ENCODE peak calls at places on chromosomes 3 and 15, in six cellular contexts. C, R, M, W, X and Y are unnamed samples.

GRCh38 chr15:33358303-33358702 is 47.5 kb downstream of the RYR3 start:
- DNase-seq in C (no peak), R (no peak), M (no peak), W (no peak), X (no peak), Y (no peak)

GRCh38 chr15:48309740-48310139 is 21.5 kb upstream of the DUT start:
- DNase-seq in C (no peak), R (no peak), M (no peak), W (no peak), X (no peak), Y (no peak)

GRCh38 chr3:152471814-152472605 is 203.3 kb downstream of the MBNL1 start:
- DNase-seq in C (peak), R (no peak), M (peak), W (peak), X (peak), Y (peak)

GRCh38 chr15:79994651-79995050 is 23.7 kb upstream of the BCL2A1 start:
- DNase-seq in C (no peak), R (no peak), M (peak), W (no peak), X (no peak), Y (peak)

GRCh38 chr15:39270221-39270835 is 310.6 kb upstream of the THBS1 start:
- DNase-seq in C (no peak), R (no peak), M (no peak), W (no peak), X (no peak), Y (no peak)

GRCh38 chr15:84810073-84810840 is 6.9 kb upstream of the ALPK3 start:
- DNase-seq in C (no peak), R (no peak), M (no peak), W (no peak), X (no peak), Y (no peak)

GRCh38 chr3:31235062-31235704 is 297.5 kb upstream of the STT3B start:
- DNase-seq in C (peak), R (no peak), M (no peak), W (no peak), X (no peak), Y (no peak)

GRCh38 chr3:140686128-140686527 is 8.3 kb downstream of the TRIM42 start:
- DNase-seq in C (no peak), R (no peak), M (no peak), W (no peak), X (no peak), Y (no peak)

GRCh38 chr15:90680371-90680935 is 36.7 kb upstream of the BLM start:
- DNase-seq in C (no peak), R (no peak), M (no peak), W (no peak), X (no peak), Y (no peak)

GRCh38 chr3:183626877-183627594 is 8.4 kb upstream of the KLHL24 start:
- DNase-seq in C (no peak), R (no peak), M (no peak), W (no peak), X (no peak), Y (no peak)

GRCh38 chr15:38603271-38603670 is 38.7 kb upstream of the RASGRP1 start:
- DNase-seq in C (no peak), R (no peak), M (no peak), W (no peak), X (no peak), Y (no peak)

GRCh38 chr3:134483195-134483890 is 2.4 kb downstream of the ANAPC13 start:
- DNase-seq in C (no peak), R (no peak), M (no peak), W (no peak), X (no peak), Y (no peak)

GRCh38 chr3:145557405-145557804 is 603.6 kb downstream of the PLOD2 start:
- DNase-seq in C (no peak), R (peak), M (no peak), W (no peak), X (no peak), Y (no peak)

GRCh38 chr15:29913528-29914135 is 91.4 kb upstream of the TJP1 start:
- DNase-seq in C (no peak), R (no peak), M (no peak), W (no peak), X (no peak), Y (no peak)

GRCh38 chr3:151432624-151433372 is 28.1 kb downstream of the IGSF10 start:
- DNase-seq in C (no peak), R (no peak), M (no peak), W (no peak), X (no peak), Y (no peak)

GRCh38 chr3:141439589-141439988 is 47.2 kb upstream of the RASA2 start:
- DNase-seq in C (no peak), R (no peak), M (no peak), W (peak), X (no peak), Y (no peak)

GRCh38 chr15:29994284-29994683 is 88.5 kb upstream of the GOLGA8J start:
- DNase-seq in C (no peak), R (no peak), M (no peak), W (no peak), X (no peak), Y (no peak)

GRCh38 chr3:55191911-55192787 is 264.3 kb upstream of the LRTM1 start:
- DNase-seq in C (no peak), R (no peak), M (no peak), W (no peak), X (no peak), Y (no peak)

GRCh38 chr15:31079519-31079918 is 22.0 kb downstream of the TRPM1 start:
- DNase-seq in C (no peak), R (peak), M (no peak), W (no peak), X (no peak), Y (no peak)

GRCh38 chr3:79871656-79872055 is 103.9 kb upstream of the ROBO1 start:
- DNase-seq in C (no peak), R (no peak), M (no peak), W (no peak), X (no peak), Y (no peak)

GRCh38 chr15:101613130-101614000 is 38.8 kb downstream of the TM2D3 start:
- DNase-seq in C (peak), R (no peak), M (no peak), W (no peak), X (no peak), Y (peak)

GRCh38 chr15:28086175-28086703 is 12.9 kb downstream of the OCA2 start:
- DNase-seq in C (peak), R (no peak), M (peak), W (peak), X (peak), Y (peak)

GRCh38 chr15:101811902-101812301 is at the start of gene OR4F15:
- DNase-seq in C (no peak), R (no peak), M (no peak), W (no peak), X (no peak), Y (no peak)

GRCh38 chr3:43142472-43142871 is 36.6 kb upstream of the POMGNT2 start:
- DNase-seq in C (no peak), R (no peak), M (no peak), W (no peak), X (no peak), Y (no peak)

GRCh38 chr3:107662586-107662985 is 139.8 kb downstream of the BBX start:
- DNase-seq in C (no peak), R (no peak), M (no peak), W (no peak), X (no peak), Y (no peak)

GRCh38 chr3:87375231-87375682 is 98.9 kb upstream of the POU1F1 start:
- DNase-seq in C (no peak), R (no peak), M (no peak), W (no peak), X (no peak), Y (no peak)

GRCh38 chr15:40873625-40874561 is at the start of gene RHOV:
- DNase-seq in C (peak), R (peak), M (peak), W (peak), X (no peak), Y (peak)

GRCh38 chr3:8441969-8442559 is 59.6 kb upstream of the LMCD1 start:
- DNase-seq in C (peak), R (peak), M (peak), W (peak), X (no peak), Y (peak)

GRCh38 chr3:42032693-42033349 is 58.3 kb upstream of the TRAK1 start:
- DNase-seq in C (peak), R (no peak), M (no peak), W (no peak), X (no peak), Y (no peak)

GRCh38 chr3:120344349-120344748 is 4.8 kb downstream of the LRRC58 start:
- DNase-seq in C (no peak), R (no peak), M (no peak), W (no peak), X (no peak), Y (no peak)

GRCh38 chr15:90294601-90295269 is 29.3 kb downstream of the NGRN start:
- DNase-seq in C (no peak), R (no peak), M (no peak), W (no peak), X (no peak), Y (no peak)

GRCh38 chr15:96363692-96364091 is 33.2 kb downstream of the NR2F2 start:
- DNase-seq in C (peak), R (no peak), M (no peak), W (no peak), X (no peak), Y (no peak)

GRCh38 chr15:73997986-73998385 is 3.5 kb downstream of the PML start:
- DNase-seq in C (no peak), R (no peak), M (no peak), W (no peak), X (no peak), Y (no peak)

GRCh38 chr3:56980798-56981390 is 79.6 kb upstream of the SPATA12 start:
- DNase-seq in C (no peak), R (no peak), M (peak), W (no peak), X (no peak), Y (no peak)

GRCh38 chr3:55180936-55181535 is 253.2 kb upstream of the LRTM1 start:
- DNase-seq in C (peak), R (no peak), M (no peak), W (peak), X (no peak), Y (peak)

GRCh38 chr15:92597548-92597947 is 58.0 kb downstream of the FAM174B start:
- DNase-seq in C (no peak), R (no peak), M (no peak), W (no peak), X (no peak), Y (no peak)

GRCh38 chr15:80507131-80507530 is 102.9 kb downstream of the ARNT2 start:
- DNase-seq in C (no peak), R (no peak), M (no peak), W (no peak), X (no peak), Y (no peak)

GRCh38 chr3:106006001-106006400 is 137.2 kb upstream of the CBLB start:
- DNase-seq in C (no peak), R (no peak), M (no peak), W (no peak), X (no peak), Y (no peak)

DNA sequence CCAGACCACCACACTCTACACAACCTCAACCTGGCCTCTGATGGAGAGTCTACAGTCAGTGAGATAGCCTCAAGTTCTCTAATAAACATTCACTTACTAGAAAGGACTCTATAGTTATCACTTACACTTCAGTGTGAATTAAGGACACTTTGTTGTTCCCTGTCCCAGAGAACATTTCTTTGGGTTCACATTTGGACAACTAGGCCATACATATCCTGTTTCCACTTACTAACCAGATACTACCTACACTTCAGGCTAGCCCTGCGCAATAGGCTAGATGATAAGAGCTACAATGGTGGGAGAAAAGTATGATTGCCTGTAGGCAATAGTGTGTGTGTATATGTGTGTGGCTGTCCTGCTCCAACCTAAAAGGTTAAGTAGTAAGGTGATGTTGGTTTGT is 72.7 kb downstream of the TP63 start:
- DNase-seq in C (no peak), R (no peak), M (no peak), W (no peak), X (no peak), Y (no peak)
- TF ChIP-seq JUND in C (no peak), R (no peak), M (no peak), W (no peak), X (no peak), Y (no peak)

DNA sequence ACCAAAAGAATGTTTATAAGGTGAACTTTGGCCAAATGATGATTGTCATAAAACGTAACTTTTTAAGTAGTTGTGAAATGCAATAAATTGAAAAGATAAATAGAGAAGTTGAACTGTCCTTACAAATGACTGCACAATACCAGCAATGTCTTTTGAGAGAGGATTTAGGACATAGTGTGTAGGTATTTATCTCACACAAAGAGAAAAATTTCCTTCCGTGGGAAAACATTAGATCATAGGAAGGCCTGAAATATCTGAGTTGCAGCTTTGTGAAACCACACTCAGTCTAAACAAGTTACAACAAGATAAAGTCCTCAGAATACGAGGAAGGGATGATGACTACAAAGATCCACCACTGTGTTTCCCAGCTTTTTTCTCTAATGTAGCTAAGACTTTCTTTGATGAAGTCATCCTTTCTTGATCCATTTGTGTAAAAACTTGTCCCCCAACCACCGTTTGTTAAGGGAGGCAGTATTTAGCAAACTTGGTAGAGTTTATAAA is 16.0 kb downstream of the ROBO2 start:
- DNase-seq in C (no peak), R (no peak), M (no peak), W (no peak), X (no peak), Y (no peak)
- TF ChIP-seq JUND in C (no peak), R (no peak), M (no peak), W (no peak), X (no peak), Y (no peak)

GRCh38 chr15:52765779-52766178 is 24.4 kb downstream of the ONECUT1 start:
- DNase-seq in C (no peak), R (no peak), M (no peak), W (no peak), X (no peak), Y (peak)
- TF ChIP-seq JUND in C (no peak), R (no peak), M (no peak), W (no peak), X (no peak), Y (no peak)

GRCh38 chr3:4633078-4634004 is 140.2 kb downstream of the ITPR1 start:
- DNase-seq in C (peak), R (no peak), M (peak), W (peak), X (peak), Y (peak)
- TF ChIP-seq JUND in C (no peak), R (no peak), M (no peak), W (peak), X (no peak), Y (no peak)

GRCh38 chr3:189941125-189941524 is 179.6 kb downstream of the P3H2 start:
- DNase-seq in C (no peak), R (no peak), M (no peak), W (no peak), X (no peak), Y (no peak)

GRCh38 chr3:189944285-189945145 is 176.2 kb downstream of the P3H2 start:
- DNase-seq in C (no peak), R (no peak), M (no peak), W (no peak), X (no peak), Y (peak)

GRCh38 chr3:189942948-189943347 is 177.7 kb downstream of the P3H2 start:
- DNase-seq in C (no peak), R (no peak), M (no peak), W (no peak), X (no peak), Y (no peak)

GRCh38 chr3:189937302-189938255 is 183.1 kb downstream of the P3H2 start:
- DNase-seq in C (no peak), R (no peak), M (peak), W (no peak), X (no peak), Y (no peak)

DNA sequence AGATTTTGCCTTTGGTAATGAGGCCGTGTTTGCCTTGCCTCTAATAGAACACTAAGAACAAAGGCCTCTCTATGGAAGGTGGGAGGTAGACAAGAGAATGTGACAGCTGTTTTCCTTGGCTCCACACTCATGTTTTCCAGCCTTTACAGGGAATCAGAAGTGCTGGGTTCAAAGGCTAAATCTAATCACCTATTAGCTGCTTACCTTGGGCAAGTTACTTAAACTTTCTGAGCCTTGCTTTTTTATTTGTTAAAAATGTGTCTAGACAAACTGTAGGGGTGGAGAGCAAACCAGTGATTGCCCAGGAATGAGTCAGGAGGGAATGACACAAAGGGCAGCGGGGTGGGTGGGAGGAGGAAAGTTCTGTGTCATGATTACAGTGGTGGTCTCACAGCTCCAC is 179.0 kb downstream of the P3H2 start:
- DNase-seq in C (no peak), R (no peak), M (no peak), W (no peak), X (no peak), Y (no peak)
- TF ChIP-seq JUND in C (no peak), R (no peak), M (peak), W (no peak), X (no peak), Y (no peak)

DNA sequence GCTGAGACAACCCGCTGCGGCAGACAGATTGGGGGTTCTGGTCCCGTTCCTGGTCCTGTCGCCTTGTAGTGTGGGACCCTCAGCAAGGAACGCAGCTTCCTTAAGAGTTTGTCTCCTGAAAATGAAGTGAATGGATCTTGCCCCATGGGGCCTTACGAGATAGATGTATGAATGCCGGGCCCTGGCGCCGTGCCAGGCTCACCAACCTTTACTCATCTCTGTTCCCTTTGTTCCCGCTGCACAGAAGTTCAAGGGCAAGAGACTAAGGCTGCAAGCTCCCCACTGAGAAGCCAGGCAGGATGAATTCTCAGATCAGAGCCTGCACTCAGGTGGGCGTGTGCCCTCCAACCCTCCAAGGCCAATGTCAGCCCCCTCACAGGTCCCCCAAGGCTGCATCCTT is 162.7 kb upstream of the IQSEC1 start:
- DNase-seq in C (peak), R (no peak), M (no peak), W (no peak), X (no peak), Y (no peak)
- TF ChIP-seq JUND in C (no peak), R (no peak), M (no peak), W (no peak), X (no peak), Y (no peak)

DNA sequence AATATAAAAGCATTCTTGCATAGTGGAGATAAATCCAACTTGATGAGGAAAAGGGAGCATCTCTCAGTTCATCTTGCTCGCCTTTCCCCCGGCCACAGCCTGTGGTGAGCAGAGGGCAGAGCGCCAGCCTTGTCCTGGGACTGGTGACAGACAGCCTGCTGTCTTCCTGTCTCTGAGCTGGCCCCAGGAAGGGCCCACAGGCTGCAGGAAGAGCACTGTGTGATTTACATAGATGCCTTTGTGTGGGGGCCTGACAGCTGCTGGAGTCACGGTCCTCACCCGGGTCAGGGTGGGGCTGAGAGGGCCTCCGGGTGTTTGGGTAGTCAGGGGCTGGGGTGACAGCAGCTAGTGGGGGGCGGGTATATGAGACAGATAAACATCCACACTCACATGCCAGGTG is 29.4 kb downstream of the PLA2G4D start:
- DNase-seq in C (peak), R (no peak), M (no peak), W (no peak), X (no peak), Y (no peak)
- TF ChIP-seq JUND in C (no peak), R (no peak), M (no peak), W (no peak), X (no peak), Y (no peak)

DNA sequence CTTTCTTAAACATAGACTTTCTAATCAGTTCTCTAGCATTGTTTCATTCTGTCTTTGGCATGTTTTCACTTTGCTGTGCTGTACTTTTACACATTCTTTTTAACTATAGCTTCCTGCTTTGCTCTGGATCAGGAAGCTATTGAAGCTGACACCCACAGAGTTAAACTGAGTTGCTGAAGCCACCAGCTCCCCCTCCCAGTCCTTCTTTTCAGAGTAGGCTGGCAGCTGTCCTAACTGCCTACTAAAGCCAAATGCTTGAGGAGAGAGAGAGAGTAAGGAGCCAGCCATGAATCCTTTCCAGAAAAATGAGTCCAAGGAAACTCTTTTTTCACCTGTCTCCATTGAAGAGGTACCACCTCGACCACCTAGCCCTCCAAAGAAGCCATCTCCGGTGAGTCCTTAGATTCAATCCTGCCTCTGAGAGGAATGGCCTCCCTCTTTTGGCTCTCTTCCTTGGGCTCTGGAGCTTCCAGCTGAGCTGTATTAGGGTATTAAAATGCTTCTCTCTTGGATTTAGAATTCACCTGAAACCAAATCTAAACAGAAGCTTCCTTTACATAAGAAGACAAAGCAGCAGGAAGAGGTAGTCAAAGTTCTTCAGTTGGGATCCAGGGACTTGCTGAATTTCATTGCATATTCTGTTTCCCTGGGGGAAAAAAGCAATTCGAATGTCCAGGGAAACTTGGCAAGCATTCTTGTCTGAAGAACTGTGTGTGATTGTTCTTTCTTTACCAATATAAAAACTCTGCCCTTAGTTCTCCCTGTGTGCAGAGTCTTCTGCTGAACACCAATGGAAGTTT is at the start of gene SLC15A2:
- DNase-seq in C (no peak), R (peak), M (no peak), W (no peak), X (no peak), Y (no peak)
- TF ChIP-seq JUND in C (no peak), R (no peak), M (no peak), W (no peak), X (no peak), Y (no peak)